ENCODE peak calls at places on chromosome 9, in five cellular contexts. One of them, this sample, is unnamed.

GRCh38 chr9:136075881-136076678 is 19.0 kb downstream of the NACC2 start:
- DNase-seq in HuH-7.5: no peak
- DNase-seq in stimulated activated CD4-positive, alpha-beta T cell treated with anti-CD3 and anti-CD28 coated beads, Interleukin-15, amount 100 ng/mL, for 1 hour: no peak
- DNase-seq in dorsolateral prefrontal cortex: no peak
- DNase-seq in H54: no peak
- DNase-seq in this sample: no peak

GRCh38 chr9:69916950-69917349 is 96.3 kb downstream of the CFAP95 start:
- DNase-seq in HuH-7.5: no peak
- DNase-seq in stimulated activated CD4-positive, alpha-beta T cell treated with anti-CD3 and anti-CD28 coated beads, Interleukin-15, amount 100 ng/mL, for 1 hour: no peak
- DNase-seq in dorsolateral prefrontal cortex: no peak
- DNase-seq in H54: no peak
- DNase-seq in this sample: no peak

GRCh38 chr9:94135222-94135621 is 51.0 kb downstream of the PTPDC1 start:
- DNase-seq in HuH-7.5: no peak
- DNase-seq in stimulated activated CD4-positive, alpha-beta T cell treated with anti-CD3 and anti-CD28 coated beads, Interleukin-15, amount 100 ng/mL, for 1 hour: no peak
- DNase-seq in dorsolateral prefrontal cortex: no peak
- DNase-seq in H54: no peak
- DNase-seq in this sample: peak

GRCh38 chr9:124054671-124055212 is 43.2 kb downstream of the LHX2 start:
- DNase-seq in HuH-7.5: no peak
- DNase-seq in stimulated activated CD4-positive, alpha-beta T cell treated with anti-CD3 and anti-CD28 coated beads, Interleukin-15, amount 100 ng/mL, for 1 hour: no peak
- DNase-seq in dorsolateral prefrontal cortex: no peak
- DNase-seq in H54: peak
- DNase-seq in this sample: no peak

GRCh38 chr9:123456011-123456410 is 100.0 kb downstream of the CRB2 start:
- DNase-seq in HuH-7.5: no peak
- DNase-seq in stimulated activated CD4-positive, alpha-beta T cell treated with anti-CD3 and anti-CD28 coated beads, Interleukin-15, amount 100 ng/mL, for 1 hour: no peak
- DNase-seq in dorsolateral prefrontal cortex: no peak
- DNase-seq in H54: no peak
- DNase-seq in this sample: no peak

GRCh38 chr9:120587357-120587756 is 7.4 kb upstream of the CDK5RAP2 start:
- DNase-seq in HuH-7.5: no peak
- DNase-seq in stimulated activated CD4-positive, alpha-beta T cell treated with anti-CD3 and anti-CD28 coated beads, Interleukin-15, amount 100 ng/mL, for 1 hour: no peak
- DNase-seq in dorsolateral prefrontal cortex: no peak
- DNase-seq in H54: no peak
- DNase-seq in this sample: no peak

GRCh38 chr9:35506359-35506758 is 16.4 kb downstream of the RUSC2 start:
- DNase-seq in HuH-7.5: no peak
- DNase-seq in stimulated activated CD4-positive, alpha-beta T cell treated with anti-CD3 and anti-CD28 coated beads, Interleukin-15, amount 100 ng/mL, for 1 hour: no peak
- DNase-seq in dorsolateral prefrontal cortex: no peak
- DNase-seq in H54: no peak
- DNase-seq in this sample: no peak

GRCh38 chr9:37446401-37446800 is 18.8 kb downstream of the ZBTB5 start:
- DNase-seq in HuH-7.5: no peak
- DNase-seq in stimulated activated CD4-positive, alpha-beta T cell treated with anti-CD3 and anti-CD28 coated beads, Interleukin-15, amount 100 ng/mL, for 1 hour: no peak
- DNase-seq in dorsolateral prefrontal cortex: no peak
- DNase-seq in H54: no peak
- DNase-seq in this sample: no peak

GRCh38 chr9:101115062-101115461 is 86.5 kb downstream of the PLPPR1 start:
- DNase-seq in HuH-7.5: no peak
- DNase-seq in stimulated activated CD4-positive, alpha-beta T cell treated with anti-CD3 and anti-CD28 coated beads, Interleukin-15, amount 100 ng/mL, for 1 hour: no peak
- DNase-seq in dorsolateral prefrontal cortex: no peak
- DNase-seq in H54: no peak
- DNase-seq in this sample: no peak

GRCh38 chr9:133968428-133968827 is 23.7 kb downstream of the VAV2 start:
- DNase-seq in HuH-7.5: no peak
- DNase-seq in stimulated activated CD4-positive, alpha-beta T cell treated with anti-CD3 and anti-CD28 coated beads, Interleukin-15, amount 100 ng/mL, for 1 hour: no peak
- DNase-seq in dorsolateral prefrontal cortex: no peak
- DNase-seq in H54: no peak
- DNase-seq in this sample: no peak

GRCh38 chr9:109843651-109844050 is 63.7 kb downstream of the PALM2AKAP2 start:
- DNase-seq in HuH-7.5: no peak
- DNase-seq in stimulated activated CD4-positive, alpha-beta T cell treated with anti-CD3 and anti-CD28 coated beads, Interleukin-15, amount 100 ng/mL, for 1 hour: no peak
- DNase-seq in dorsolateral prefrontal cortex: peak
- DNase-seq in H54: no peak
- DNase-seq in this sample: no peak

GRCh38 chr9:113616716-113617496 is 153.4 kb downstream of the RGS3 start:
- DNase-seq in HuH-7.5: no peak
- DNase-seq in stimulated activated CD4-positive, alpha-beta T cell treated with anti-CD3 and anti-CD28 coated beads, Interleukin-15, amount 100 ng/mL, for 1 hour: no peak
- DNase-seq in dorsolateral prefrontal cortex: no peak
- DNase-seq in H54: no peak
- DNase-seq in this sample: no peak

GRCh38 chr9:121393318-121393717 is 23.3 kb upstream of the STOM start:
- DNase-seq in HuH-7.5: no peak
- DNase-seq in stimulated activated CD4-positive, alpha-beta T cell treated with anti-CD3 and anti-CD28 coated beads, Interleukin-15, amount 100 ng/mL, for 1 hour: no peak
- DNase-seq in dorsolateral prefrontal cortex: no peak
- DNase-seq in H54: no peak
- DNase-seq in this sample: no peak

GRCh38 chr9:128825923-128826702 is 3.5 kb downstream of the SPOUT1 start:
- DNase-seq in HuH-7.5: peak
- DNase-seq in stimulated activated CD4-positive, alpha-beta T cell treated with anti-CD3 and anti-CD28 coated beads, Interleukin-15, amount 100 ng/mL, for 1 hour: no peak
- DNase-seq in dorsolateral prefrontal cortex: no peak
- DNase-seq in H54: peak
- DNase-seq in this sample: no peak

GRCh38 chr9:113456235-113456634 is 7.3 kb upstream of the RGS3 start:
- DNase-seq in HuH-7.5: no peak
- DNase-seq in stimulated activated CD4-positive, alpha-beta T cell treated with anti-CD3 and anti-CD28 coated beads, Interleukin-15, amount 100 ng/mL, for 1 hour: no peak
- DNase-seq in dorsolateral prefrontal cortex: no peak
- DNase-seq in H54: no peak
- DNase-seq in this sample: no peak

GRCh38 chr9:89036862-89037261 is 45.6 kb downstream of the S1PR3 start:
- DNase-seq in HuH-7.5: no peak
- DNase-seq in stimulated activated CD4-positive, alpha-beta T cell treated with anti-CD3 and anti-CD28 coated beads, Interleukin-15, amount 100 ng/mL, for 1 hour: no peak
- DNase-seq in dorsolateral prefrontal cortex: no peak
- DNase-seq in H54: no peak
- DNase-seq in this sample: no peak

GRCh38 chr9:1994180-1994579 is 21.0 kb upstream of the SMARCA2 start:
- DNase-seq in HuH-7.5: no peak
- DNase-seq in stimulated activated CD4-positive, alpha-beta T cell treated with anti-CD3 and anti-CD28 coated beads, Interleukin-15, amount 100 ng/mL, for 1 hour: no peak
- DNase-seq in dorsolateral prefrontal cortex: no peak
- DNase-seq in H54: no peak
- DNase-seq in this sample: no peak